ENCODE peak calls at places on chromosomes 5 and 9, in seven cellular contexts. One of them, this sample, is unnamed. For H3K4me1, the result is how much of the 10 kb centered on the place peaks cover.

GRCh38 chr5:1477341-1477740 is 32.1 kb upstream of the SLC6A3 start:
- DNase-seq in tibial nerve: peak
- DNase-seq in HCT116: no peak
- DNase-seq in fibroblast of lung: no peak
- DNase-seq in colonic mucosa: peak
- DNase-seq in neural progenitor cell: no peak
- DNase-seq in gastrocnemius medialis: peak
- DNase-seq in this sample: peak

GRCh38 chr9:124583134-124583533 is 75.9 kb upstream of the NR5A1 start:
- DNase-seq in tibial nerve: no peak
- DNase-seq in HCT116: no peak
- DNase-seq in fibroblast of lung: no peak
- DNase-seq in colonic mucosa: no peak
- DNase-seq in neural progenitor cell: no peak
- DNase-seq in gastrocnemius medialis: no peak
- DNase-seq in this sample: no peak

GRCh38 chr5:113047234-113047633 is 70.6 kb downstream of the DCP2 start:
- DNase-seq in tibial nerve: no peak
- DNase-seq in HCT116: peak
- DNase-seq in fibroblast of lung: no peak
- DNase-seq in colonic mucosa: no peak
- DNase-seq in neural progenitor cell: no peak
- DNase-seq in gastrocnemius medialis: no peak
- DNase-seq in this sample: no peak

GRCh38 chr9:88835038-88835466 is 156.2 kb upstream of the S1PR3 start:
- DNase-seq in tibial nerve: no peak
- DNase-seq in HCT116: no peak
- DNase-seq in fibroblast of lung: peak
- DNase-seq in colonic mucosa: no peak
- DNase-seq in neural progenitor cell: no peak
- DNase-seq in gastrocnemius medialis: no peak
- DNase-seq in this sample: no peak

GRCh38 chr5:36398137-36398536 is 96.4 kb upstream of the RANBP3L start:
- DNase-seq in tibial nerve: no peak
- DNase-seq in HCT116: peak
- DNase-seq in fibroblast of lung: peak
- DNase-seq in colonic mucosa: no peak
- DNase-seq in neural progenitor cell: peak
- DNase-seq in gastrocnemius medialis: no peak
- DNase-seq in this sample: no peak

GRCh38 chr5:31823477-31823876 is 184.5 kb downstream of the PDZD2 start:
- DNase-seq in tibial nerve: no peak
- DNase-seq in HCT116: no peak
- DNase-seq in fibroblast of lung: no peak
- DNase-seq in colonic mucosa: no peak
- DNase-seq in neural progenitor cell: no peak
- DNase-seq in gastrocnemius medialis: no peak
- DNase-seq in this sample: no peak

GRCh38 chr9:10876333-10876732 is 263.5 kb upstream of the PTPRD start:
- DNase-seq in tibial nerve: no peak
- DNase-seq in HCT116: no peak
- DNase-seq in fibroblast of lung: peak
- DNase-seq in colonic mucosa: no peak
- DNase-seq in neural progenitor cell: no peak
- DNase-seq in gastrocnemius medialis: no peak
- DNase-seq in this sample: no peak

GRCh38 chr9:137382728-137383452 is 40.1 kb downstream of the EXD3 start:
- DNase-seq in tibial nerve: no peak
- DNase-seq in HCT116: no peak
- DNase-seq in fibroblast of lung: no peak
- DNase-seq in colonic mucosa: no peak
- DNase-seq in neural progenitor cell: no peak
- DNase-seq in gastrocnemius medialis: no peak
- DNase-seq in this sample: peak

GRCh38 chr5:125148706-125149105 is 402.3 kb upstream of the ZNF608 start:
- DNase-seq in tibial nerve: no peak
- DNase-seq in HCT116: no peak
- DNase-seq in fibroblast of lung: peak
- DNase-seq in colonic mucosa: no peak
- DNase-seq in neural progenitor cell: no peak
- DNase-seq in gastrocnemius medialis: no peak
- DNase-seq in this sample: no peak

GRCh38 chr5:59838067-59838466 is 55.5 kb downstream of the PDE4D start:
- DNase-seq in tibial nerve: no peak
- DNase-seq in HCT116: no peak
- DNase-seq in fibroblast of lung: no peak
- DNase-seq in colonic mucosa: no peak
- DNase-seq in neural progenitor cell: no peak
- DNase-seq in gastrocnemius medialis: no peak
- DNase-seq in this sample: no peak

GRCh38 chr9:127921592-127922120 is 4.8 kb upstream of the ST6GALNAC4 start:
- DNase-seq in tibial nerve: peak
- DNase-seq in HCT116: no peak
- DNase-seq in fibroblast of lung: peak
- DNase-seq in colonic mucosa: peak
- DNase-seq in neural progenitor cell: peak
- DNase-seq in gastrocnemius medialis: peak
- DNase-seq in this sample: peak

GRCh38 chr9:132651259-132651658 is 18.5 kb downstream of the DDX31 start:
- DNase-seq in tibial nerve: no peak
- DNase-seq in HCT116: no peak
- DNase-seq in fibroblast of lung: peak
- DNase-seq in colonic mucosa: peak
- DNase-seq in neural progenitor cell: no peak
- DNase-seq in gastrocnemius medialis: no peak
- DNase-seq in this sample: no peak

GRCh38 chr5:149062371-149063016 is 368 bp downstream of the SH3TC2 start:
- DNase-seq in tibial nerve: no peak
- DNase-seq in HCT116: peak
- DNase-seq in fibroblast of lung: peak
- DNase-seq in colonic mucosa: peak
- DNase-seq in neural progenitor cell: no peak
- DNase-seq in gastrocnemius medialis: no peak
- DNase-seq in this sample: no peak

GRCh38 chr5:93894471-93895354 is 153.3 kb upstream of the POU5F2 start:
- DNase-seq in tibial nerve: no peak
- DNase-seq in HCT116: peak
- DNase-seq in fibroblast of lung: peak
- DNase-seq in colonic mucosa: no peak
- DNase-seq in neural progenitor cell: no peak
- DNase-seq in gastrocnemius medialis: no peak
- DNase-seq in this sample: no peak

GRCh38 chr5:131539251-131539650 is 95.8 kb downstream of the RAPGEF6 start:
- DNase-seq in tibial nerve: no peak
- DNase-seq in HCT116: no peak
- DNase-seq in fibroblast of lung: no peak
- DNase-seq in colonic mucosa: no peak
- DNase-seq in neural progenitor cell: no peak
- DNase-seq in gastrocnemius medialis: no peak
- DNase-seq in this sample: no peak

GRCh38 chr5:131541766-131542165 is 93.3 kb downstream of the RAPGEF6 start:
- DNase-seq in tibial nerve: no peak
- DNase-seq in HCT116: no peak
- DNase-seq in fibroblast of lung: no peak
- DNase-seq in colonic mucosa: no peak
- DNase-seq in neural progenitor cell: no peak
- DNase-seq in gastrocnemius medialis: no peak
- DNase-seq in this sample: no peak

GRCh38 chr5:131538177-131538593 is 96.8 kb downstream of the RAPGEF6 start:
- DNase-seq in tibial nerve: no peak
- DNase-seq in HCT116: no peak
- DNase-seq in fibroblast of lung: peak
- DNase-seq in colonic mucosa: no peak
- DNase-seq in neural progenitor cell: no peak
- DNase-seq in gastrocnemius medialis: no peak
- DNase-seq in this sample: no peak

GRCh38 chr5:131542723-131543122 is 92.3 kb downstream of the RAPGEF6 start:
- DNase-seq in tibial nerve: no peak
- DNase-seq in HCT116: no peak
- DNase-seq in fibroblast of lung: no peak
- DNase-seq in colonic mucosa: no peak
- DNase-seq in neural progenitor cell: no peak
- DNase-seq in gastrocnemius medialis: no peak
- DNase-seq in this sample: no peak

GRCh38 chr5:131541071-131541470 is 94.0 kb downstream of the RAPGEF6 start:
- DNase-seq in tibial nerve: no peak
- DNase-seq in HCT116: no peak
- DNase-seq in fibroblast of lung: no peak
- DNase-seq in colonic mucosa: no peak
- DNase-seq in neural progenitor cell: no peak
- DNase-seq in gastrocnemius medialis: no peak
- DNase-seq in this sample: no peak
- H3K4me1 ChIP-seq in tibial nerve: under half
- H3K4me1 ChIP-seq in HCT116: under half
- H3K4me1 ChIP-seq in fibroblast of lung: under half
- H3K4me1 ChIP-seq in colonic mucosa: under half
- H3K4me1 ChIP-seq in neural progenitor cell: under half
- H3K4me1 ChIP-seq in gastrocnemius medialis: under half
- H3K4me1 ChIP-seq in this sample: under half

GRCh38 chr5:102638912-102639652 is 116.0 kb upstream of the PAM start:
- DNase-seq in tibial nerve: no peak
- DNase-seq in HCT116: no peak
- DNase-seq in fibroblast of lung: no peak
- DNase-seq in colonic mucosa: no peak
- DNase-seq in neural progenitor cell: no peak
- DNase-seq in gastrocnemius medialis: no peak
- DNase-seq in this sample: no peak
- TF ChIP-seq CTCF in tibial nerve: no peak
- TF ChIP-seq CTCF in HCT116: no peak
- TF ChIP-seq CTCF in fibroblast of lung: no peak
- TF ChIP-seq CTCF in colonic mucosa: no peak
- TF ChIP-seq CTCF in neural progenitor cell: no peak
- TF ChIP-seq CTCF in gastrocnemius medialis: no peak
- TF ChIP-seq CTCF in this sample: no peak

DNA sequence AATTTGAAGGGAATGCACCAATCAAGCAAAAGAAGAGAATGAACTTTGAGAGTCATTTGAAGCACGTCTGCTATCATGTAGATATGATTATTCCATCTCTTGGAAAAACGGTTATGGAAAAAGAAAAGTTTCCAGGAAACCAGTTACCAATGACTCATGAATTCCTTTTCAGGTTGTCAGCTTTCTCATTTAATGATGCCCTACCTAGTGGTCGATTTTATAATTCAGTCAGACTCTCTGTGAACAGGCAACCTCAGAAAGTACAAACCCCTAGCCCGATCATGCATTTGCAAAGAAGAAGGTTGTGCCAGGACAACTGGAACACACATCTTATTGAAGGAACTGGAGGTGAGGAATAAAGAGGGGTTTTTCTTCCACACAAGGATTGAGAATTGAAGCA is 355.1 kb upstream of the GRIA1 start:
- DNase-seq in tibial nerve: no peak
- DNase-seq in HCT116: no peak
- DNase-seq in fibroblast of lung: no peak
- DNase-seq in colonic mucosa: no peak
- DNase-seq in neural progenitor cell: no peak
- DNase-seq in gastrocnemius medialis: no peak
- DNase-seq in this sample: no peak
- H3K27ac ChIP-seq in tibial nerve: no peak
- H3K27ac ChIP-seq in HCT116: no peak
- H3K27ac ChIP-seq in fibroblast of lung: no peak
- H3K27ac ChIP-seq in colonic mucosa: no peak
- H3K27ac ChIP-seq in neural progenitor cell: no peak
- H3K27ac ChIP-seq in gastrocnemius medialis: no peak
- H3K27ac ChIP-seq in this sample: no peak

DNA sequence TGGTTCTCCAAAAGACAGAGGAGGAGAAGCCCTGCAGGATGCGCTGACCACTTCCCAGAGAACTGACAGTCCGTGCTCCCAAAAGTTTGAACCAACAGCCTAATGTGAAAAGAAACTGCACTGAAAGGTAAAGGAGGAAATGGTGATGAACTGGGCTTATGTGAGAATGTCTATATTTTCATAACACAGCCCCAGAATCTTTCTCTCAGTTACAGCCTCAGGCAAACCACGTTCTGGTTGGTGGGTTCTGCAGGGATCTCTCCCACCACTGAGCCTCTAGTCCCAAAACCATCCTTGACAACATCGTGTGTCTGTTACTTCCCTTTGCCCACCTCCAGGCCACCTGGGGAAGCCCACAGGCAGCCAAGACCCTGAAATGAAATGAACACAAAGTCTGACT is 23.9 kb downstream of the SPARC start:
- DNase-seq in tibial nerve: no peak
- DNase-seq in HCT116: no peak
- DNase-seq in fibroblast of lung: no peak
- DNase-seq in colonic mucosa: no peak
- DNase-seq in neural progenitor cell: no peak
- DNase-seq in gastrocnemius medialis: no peak
- DNase-seq in this sample: no peak
- H3K4me1 ChIP-seq in tibial nerve: under half
- H3K4me1 ChIP-seq in HCT116: under half
- H3K4me1 ChIP-seq in fibroblast of lung: half or more
- H3K4me1 ChIP-seq in colonic mucosa: under half
- H3K4me1 ChIP-seq in neural progenitor cell: under half
- H3K4me1 ChIP-seq in gastrocnemius medialis: under half
- H3K4me1 ChIP-seq in this sample: under half

DNA sequence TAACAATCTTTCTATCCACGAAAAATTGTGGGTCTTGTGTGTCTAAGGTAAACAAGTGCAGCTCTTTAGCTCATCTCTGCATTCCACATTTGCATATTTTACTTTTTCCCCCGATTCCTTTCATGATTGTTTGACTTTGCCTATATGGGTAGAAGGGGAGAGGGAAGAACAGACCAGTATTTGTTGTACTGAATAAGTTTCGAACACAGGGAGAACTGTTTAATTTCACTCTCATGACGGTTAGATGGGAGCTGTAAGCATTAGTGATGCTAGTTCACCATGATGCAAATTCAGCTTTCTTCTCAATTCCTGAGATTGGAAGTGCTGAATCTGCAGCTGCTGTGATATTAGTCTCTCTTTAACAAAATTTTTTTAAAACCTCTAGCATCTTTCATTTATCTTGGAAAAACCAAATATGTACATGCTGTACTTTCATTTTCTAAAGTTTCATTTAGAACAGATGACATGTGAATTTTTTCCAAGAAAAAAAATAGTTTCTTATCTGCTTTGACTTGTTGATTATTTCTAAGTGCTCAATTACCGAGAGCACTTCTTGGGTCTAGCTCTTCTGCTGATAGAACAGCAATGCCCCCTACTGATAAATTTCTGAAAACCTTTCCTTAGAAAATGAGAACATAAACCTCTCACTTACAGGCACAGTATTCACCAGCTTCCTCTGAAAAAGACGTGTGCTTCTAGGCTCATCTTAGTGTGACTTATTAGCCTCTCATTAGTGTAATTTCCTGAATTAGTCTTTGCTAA is 149.5 kb downstream of the BAAT start:
- DNase-seq in tibial nerve: no peak
- DNase-seq in HCT116: peak
- DNase-seq in fibroblast of lung: no peak
- DNase-seq in colonic mucosa: no peak
- DNase-seq in neural progenitor cell: peak
- DNase-seq in gastrocnemius medialis: no peak
- DNase-seq in this sample: no peak
- TF ChIP-seq CTCF in tibial nerve: peak
- TF ChIP-seq CTCF in HCT116: peak
- TF ChIP-seq CTCF in fibroblast of lung: no peak
- TF ChIP-seq CTCF in colonic mucosa: no peak
- TF ChIP-seq CTCF in neural progenitor cell: peak
- TF ChIP-seq CTCF in gastrocnemius medialis: no peak
- TF ChIP-seq CTCF in this sample: peak

GRCh38 chr5:135545115-135545514 is 9.4 kb upstream of the NEUROG1 start:
- DNase-seq in tibial nerve: no peak
- DNase-seq in HCT116: no peak
- DNase-seq in fibroblast of lung: no peak
- DNase-seq in colonic mucosa: no peak
- DNase-seq in neural progenitor cell: peak
- DNase-seq in gastrocnemius medialis: no peak
- DNase-seq in this sample: no peak
- H3K27ac ChIP-seq in tibial nerve: no peak
- H3K27ac ChIP-seq in HCT116: no peak
- H3K27ac ChIP-seq in fibroblast of lung: no peak
- H3K27ac ChIP-seq in colonic mucosa: no peak
- H3K27ac ChIP-seq in neural progenitor cell: no peak
- H3K27ac ChIP-seq in gastrocnemius medialis: no peak
- H3K27ac ChIP-seq in this sample: no peak

This sample was measured in psoas muscle.